ENCODE peak calls at places on chromosomes 1 and 21, in nine cellular contexts. T is uterus, M is transverse colon, D is prostate gland, L is esophagus squamous epithelium, H is right lobe of liver, I is GM12891, C is erythroblast, J is NB4. K is an unnamed sample.

GRCh38 chr1:229285424-229285823 is 14.5 kb downstream of the RAB4A start:
- DNase-seq in L (no peak), M (no peak), I (no peak), C (no peak), J (no peak), H (no peak), T (no peak), D (no peak), K (no peak)

GRCh38 chr21:42112857-42113256 is 41.7 kb downstream of the UMODL1 start:
- DNase-seq in H (no peak), J (no peak), L (no peak), I (no peak), T (no peak), C (no peak), M (no peak), D (no peak), K (no peak)

GRCh38 chr1:168623003-168623828 is 46.8 kb downstream of the XCL1 start:
- DNase-seq in J (peak; percentile 67), M (no peak), L (no peak), I (no peak), H (no peak), C (no peak), T (no peak), D (no peak), K (peak; percentile 88)

GRCh38 chr1:33792216-33792615 is 71.7 kb upstream of the HMGB4 start:
- DNase-seq in T (no peak), M (no peak), J (no peak), D (no peak), H (no peak), I (no peak), C (no peak), L (no peak), K (no peak)

GRCh38 chr1:237562247-237562823 is 328.4 kb downstream of the ZP4 start:
- DNase-seq in T (no peak), C (peak; percentile 44), I (peak; percentile 14), J (peak; percentile 68), M (no peak), L (no peak), H (no peak), D (peak; percentile 7), K (no peak)

GRCh38 chr1:56081151-56081550 is 498.2 kb downstream of the PLPP3 start:
- DNase-seq in C (no peak), T (peak; percentile 64), I (no peak), H (no peak), J (no peak), D (no peak), L (no peak), M (peak; percentile 13), K (no peak)

GRCh38 chr1:17616731-17617279 is 77.3 kb downstream of the ARHGEF10L start:
- DNase-seq in C (no peak), L (no peak), J (no peak), T (no peak), I (no peak), M (no peak), H (no peak), D (no peak), K (no peak)

GRCh38 chr1:7410156-7410555 is 360.9 kb upstream of the VAMP3 start:
- DNase-seq in D (no peak), M (no peak), H (no peak), C (no peak), J (no peak), L (no peak), T (no peak), I (no peak), K (no peak)

GRCh38 chr1:40839943-40840335 is 22.2 kb downstream of the CITED4 start:
- DNase-seq in I (no peak), H (no peak), T (no peak), M (no peak), J (no peak), L (no peak), C (no peak), D (no peak), K (no peak)

GRCh38 chr1:43274125-43274803 is 4.5 kb downstream of the TMEM125 start:
- DNase-seq in I (peak; percentile 42), T (no peak), H (peak; percentile 20), L (no peak), D (no peak), C (no peak), J (peak; percentile 92), M (no peak), K (no peak)

GRCh38 chr1:213260322-213261075 is 209.5 kb downstream of the RPS6KC1 start:
- DNase-seq in C (peak; percentile 37), M (no peak), T (no peak), I (no peak), L (no peak), H (no peak), D (no peak), J (no peak), K (no peak)

GRCh38 chr1:81801032-81801833 is 499 bp downstream of the ADGRL2 start:
- DNase-seq in C (peak; percentile 34), D (peak; percentile 91), H (peak; percentile 88), T (peak; percentile 74), L (no peak), J (no peak), I (peak; percentile 30), M (peak; percentile 60), K (peak; percentile 54)

GRCh38 chr1:93437976-93438605 is 9.8 kb upstream of the FNBP1L start:
- DNase-seq in J (peak; percentile 55), I (no peak), T (no peak), D (no peak), L (no peak), H (no peak), C (peak; percentile 59), M (no peak), K (no peak)

GRCh38 chr1:10692401-10693021 is 103.9 kb downstream of the CASZ1 start:
- DNase-seq in H (no peak), J (peak; percentile 66), L (no peak), D (peak; percentile 61), C (peak; percentile 40), I (peak; percentile 78), T (no peak), M (peak; percentile 86), K (no peak)

GRCh38 chr1:243801378-243801777 is 48.7 kb downstream of the AKT3 start:
- DNase-seq in C (no peak), H (no peak), J (no peak), M (no peak), L (no peak), I (no peak), T (no peak), D (no peak), K (no peak)

GRCh38 chr1:196002906-196003305 is 605.3 kb downstream of the KCNT2 start:
- DNase-seq in H (no peak), J (no peak), L (no peak), M (no peak), T (no peak), I (no peak), D (no peak), C (no peak), K (no peak)

GRCh38 chr1:197092491-197093023 is 25.5 kb upstream of the F13B start:
- DNase-seq in J (no peak), T (no peak), D (no peak), I (no peak), L (no peak), H (no peak), M (no peak), C (no peak), K (no peak)

GRCh38 chr1:213166868-213167267 is 115.8 kb downstream of the RPS6KC1 start:
- DNase-seq in L (no peak), T (no peak), M (no peak), H (no peak), J (no peak), D (no peak), I (no peak), C (no peak), K (no peak)

GRCh38 chr1:47334765-47335435 is 1.3 kb downstream of the CMPK1 start:
- DNase-seq in T (no peak), M (no peak), H (no peak), C (no peak), I (no peak), J (no peak), D (no peak), L (no peak), K (no peak)
- TF ChIP-seq POLR2A in T (no peak), M (no peak), H (peak; percentile 8), C (no peak), I (peak; percentile 53), J (no peak), D (no peak), L (no peak), K (no peak)

GRCh38 chr1:24288479-24288878 is 30.7 kb upstream of the GRHL3 start:
- DNase-seq in H (no peak), J (no peak), D (no peak), M (no peak), I (no peak), T (no peak), C (no peak), L (no peak), K (no peak)
- TF ChIP-seq POLR2A in H (no peak), J (no peak), D (no peak), M (no peak), I (no peak), T (no peak), C (no peak), L (no peak), K (no peak)

DNA sequence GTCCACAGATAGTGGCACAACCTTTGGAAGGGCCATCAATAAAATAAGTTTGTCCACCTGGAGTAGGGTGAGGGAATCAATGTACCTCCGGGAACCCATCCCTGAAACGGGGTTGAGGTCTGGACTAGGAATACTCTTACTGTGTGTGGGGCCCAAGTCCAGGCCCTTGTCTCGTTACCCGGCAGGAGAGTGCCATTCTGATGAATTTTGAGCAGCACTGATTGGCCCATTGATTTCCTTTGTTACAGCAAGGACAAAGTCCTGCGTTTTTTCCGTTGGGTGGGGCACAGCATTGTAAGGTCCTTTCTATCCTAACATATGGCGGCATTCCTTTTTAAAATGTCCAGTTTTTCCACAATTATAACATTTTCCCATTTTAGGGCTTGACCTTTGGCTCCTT is 75.2 kb downstream of the AXDND1 start:
- DNase-seq in C (no peak), M (peak; percentile 26), L (no peak), J (no peak), D (no peak), T (no peak), H (no peak), I (no peak), K (no peak)
- TF ChIP-seq POLR2A in C (no peak), M (no peak), L (no peak), J (no peak), D (no peak), T (no peak), H (no peak), I (no peak), K (no peak)

GRCh38 chr1:27114522-27114921 is 40.4 kb downstream of the SLC9A1 start:
- DNase-seq in L (no peak), I (no peak), T (no peak), H (no peak), J (no peak), D (no peak), M (no peak), C (no peak), K (no peak)

GRCh38 chr1:27117733-27118439 is 37.0 kb downstream of the SLC9A1 start:
- DNase-seq in D (no peak), C (no peak), I (no peak), M (no peak), J (no peak), L (no peak), H (no peak), T (no peak), K (no peak)

GRCh38 chr1:27116210-27116609 is 38.7 kb downstream of the SLC9A1 start:
- DNase-seq in L (no peak), T (peak; percentile 69), C (no peak), H (no peak), J (no peak), M (peak; percentile 47), D (no peak), I (no peak), K (no peak)

GRCh38 chr1:27119270-27119618 is 35.7 kb downstream of the SLC9A1 start:
- DNase-seq in H (no peak), L (no peak), D (no peak), T (peak; percentile 56), M (no peak), J (peak; percentile 83), I (no peak), C (no peak), K (peak; percentile 58)

GRCh38 chr1:27116697-27117096 is 38.2 kb downstream of the SLC9A1 start:
- DNase-seq in H (no peak), D (no peak), M (no peak), L (no peak), I (no peak), C (no peak), J (peak; percentile 93), T (no peak), K (no peak)
- TF ChIP-seq POLR2A in H (no peak), D (no peak), M (no peak), L (no peak), I (no peak), C (no peak), J (no peak), T (no peak), K (no peak)